ENCODE peak calls at places on chromosomes 16 and 17, in seven cellular contexts. One of them, this sample, is unnamed.

GRCh38 chr17:40782450-40782849 is at the start of gene KRT27:
- DNase-seq in stimulated activated CD4-positive, alpha-beta T cell treated with anti-CD3 and anti-CD28 coated beads, Interleukin-2, amount 100 ng/mL, for 24 hours: no peak
- DNase-seq in astrocyte of the cerebellum: no peak
- DNase-seq in activated CD4-positive, CD25-positive, alpha-beta regulatory T cell: no peak
- DNase-seq in activated naive CD4-positive, alpha-beta T cell: no peak
- DNase-seq in activated naive CD8-positive, alpha-beta T cell treated with anti-CD3 and anti-CD28 coated beads for 36 hours: no peak
- DNase-seq in T follicular helper cell: no peak
- DNase-seq in this sample: no peak

GRCh38 chr16:22684282-22685161 is 129.4 kb upstream of the HS3ST2 start:
- DNase-seq in activated naive CD8-positive, alpha-beta T cell treated with anti-CD3 and anti-CD28 coated beads for 36 hours: no peak
- DNase-seq in T follicular helper cell: no peak
- DNase-seq in activated CD4-positive, CD25-positive, alpha-beta regulatory T cell: no peak
- DNase-seq in astrocyte of the cerebellum: no peak
- DNase-seq in activated naive CD4-positive, alpha-beta T cell: no peak
- DNase-seq in stimulated activated CD4-positive, alpha-beta T cell treated with anti-CD3 and anti-CD28 coated beads, Interleukin-2, amount 100 ng/mL, for 24 hours: no peak
- DNase-seq in this sample: peak; percentile 39

GRCh38 chr17:81396278-81396721 is 1.0 kb downstream of the BAHCC1 start:
- DNase-seq in stimulated activated CD4-positive, alpha-beta T cell treated with anti-CD3 and anti-CD28 coated beads, Interleukin-2, amount 100 ng/mL, for 24 hours: no peak
- DNase-seq in activated naive CD8-positive, alpha-beta T cell treated with anti-CD3 and anti-CD28 coated beads for 36 hours: no peak
- DNase-seq in astrocyte of the cerebellum: no peak
- DNase-seq in T follicular helper cell: no peak
- DNase-seq in activated naive CD4-positive, alpha-beta T cell: no peak
- DNase-seq in activated CD4-positive, CD25-positive, alpha-beta regulatory T cell: no peak
- DNase-seq in this sample: no peak

GRCh38 chr16:30902070-30902972 is 5.9 kb downstream of the CTF1 start:
- DNase-seq in activated CD4-positive, CD25-positive, alpha-beta regulatory T cell: peak; percentile 14
- DNase-seq in activated naive CD4-positive, alpha-beta T cell: no peak
- DNase-seq in activated naive CD8-positive, alpha-beta T cell treated with anti-CD3 and anti-CD28 coated beads for 36 hours: peak; percentile 76
- DNase-seq in stimulated activated CD4-positive, alpha-beta T cell treated with anti-CD3 and anti-CD28 coated beads, Interleukin-2, amount 100 ng/mL, for 24 hours: peak; percentile 60
- DNase-seq in astrocyte of the cerebellum: no peak
- DNase-seq in T follicular helper cell: no peak
- DNase-seq in this sample: no peak

GRCh38 chr17:1298616-1299015 is 19.2 kb downstream of the TRARG1 start:
- DNase-seq in activated CD4-positive, CD25-positive, alpha-beta regulatory T cell: no peak
- DNase-seq in stimulated activated CD4-positive, alpha-beta T cell treated with anti-CD3 and anti-CD28 coated beads, Interleukin-2, amount 100 ng/mL, for 24 hours: peak; percentile 56
- DNase-seq in activated naive CD4-positive, alpha-beta T cell: no peak
- DNase-seq in T follicular helper cell: peak; percentile 40
- DNase-seq in astrocyte of the cerebellum: no peak
- DNase-seq in activated naive CD8-positive, alpha-beta T cell treated with anti-CD3 and anti-CD28 coated beads for 36 hours: peak; percentile 48
- DNase-seq in this sample: no peak

GRCh38 chr17:75478508-75478907 is 22.1 kb downstream of the TMEM94 start:
- DNase-seq in activated naive CD4-positive, alpha-beta T cell: no peak
- DNase-seq in activated CD4-positive, CD25-positive, alpha-beta regulatory T cell: no peak
- DNase-seq in stimulated activated CD4-positive, alpha-beta T cell treated with anti-CD3 and anti-CD28 coated beads, Interleukin-2, amount 100 ng/mL, for 24 hours: no peak
- DNase-seq in activated naive CD8-positive, alpha-beta T cell treated with anti-CD3 and anti-CD28 coated beads for 36 hours: no peak
- DNase-seq in astrocyte of the cerebellum: no peak
- DNase-seq in T follicular helper cell: no peak
- DNase-seq in this sample: no peak

GRCh38 chr16:64132686-64133085 is 989.2 kb downstream of the CDH11 start:
- DNase-seq in activated naive CD4-positive, alpha-beta T cell: no peak
- DNase-seq in T follicular helper cell: no peak
- DNase-seq in activated naive CD8-positive, alpha-beta T cell treated with anti-CD3 and anti-CD28 coated beads for 36 hours: no peak
- DNase-seq in activated CD4-positive, CD25-positive, alpha-beta regulatory T cell: no peak
- DNase-seq in astrocyte of the cerebellum: no peak
- DNase-seq in stimulated activated CD4-positive, alpha-beta T cell treated with anti-CD3 and anti-CD28 coated beads, Interleukin-2, amount 100 ng/mL, for 24 hours: no peak
- DNase-seq in this sample: no peak

GRCh38 chr17:14310101-14310500 is 9.2 kb downstream of the HS3ST3B1 start:
- DNase-seq in activated naive CD8-positive, alpha-beta T cell treated with anti-CD3 and anti-CD28 coated beads for 36 hours: no peak
- DNase-seq in activated CD4-positive, CD25-positive, alpha-beta regulatory T cell: no peak
- DNase-seq in activated naive CD4-positive, alpha-beta T cell: no peak
- DNase-seq in T follicular helper cell: no peak
- DNase-seq in astrocyte of the cerebellum: no peak
- DNase-seq in stimulated activated CD4-positive, alpha-beta T cell treated with anti-CD3 and anti-CD28 coated beads, Interleukin-2, amount 100 ng/mL, for 24 hours: no peak
- DNase-seq in this sample: no peak

GRCh38 chr16:73122604-73123386 is 74.9 kb upstream of the ZFHX3 start:
- DNase-seq in activated naive CD8-positive, alpha-beta T cell treated with anti-CD3 and anti-CD28 coated beads for 36 hours: no peak
- DNase-seq in T follicular helper cell: no peak
- DNase-seq in activated CD4-positive, CD25-positive, alpha-beta regulatory T cell: no peak
- DNase-seq in stimulated activated CD4-positive, alpha-beta T cell treated with anti-CD3 and anti-CD28 coated beads, Interleukin-2, amount 100 ng/mL, for 24 hours: no peak
- DNase-seq in activated naive CD4-positive, alpha-beta T cell: no peak
- DNase-seq in astrocyte of the cerebellum: no peak
- DNase-seq in this sample: no peak

GRCh38 chr16:85724126-85724879 is 26.6 kb downstream of the C16orf74 start:
- DNase-seq in stimulated activated CD4-positive, alpha-beta T cell treated with anti-CD3 and anti-CD28 coated beads, Interleukin-2, amount 100 ng/mL, for 24 hours: no peak
- DNase-seq in astrocyte of the cerebellum: no peak
- DNase-seq in activated CD4-positive, CD25-positive, alpha-beta regulatory T cell: no peak
- DNase-seq in T follicular helper cell: no peak
- DNase-seq in activated naive CD4-positive, alpha-beta T cell: no peak
- DNase-seq in activated naive CD8-positive, alpha-beta T cell treated with anti-CD3 and anti-CD28 coated beads for 36 hours: no peak
- DNase-seq in this sample: no peak

GRCh38 chr16:3861808-3862451 is 18.6 kb downstream of the CREBBP start:
- DNase-seq in stimulated activated CD4-positive, alpha-beta T cell treated with anti-CD3 and anti-CD28 coated beads, Interleukin-2, amount 100 ng/mL, for 24 hours: no peak
- DNase-seq in astrocyte of the cerebellum: no peak
- DNase-seq in activated CD4-positive, CD25-positive, alpha-beta regulatory T cell: no peak
- DNase-seq in T follicular helper cell: no peak
- DNase-seq in activated naive CD4-positive, alpha-beta T cell: no peak
- DNase-seq in activated naive CD8-positive, alpha-beta T cell treated with anti-CD3 and anti-CD28 coated beads for 36 hours: no peak
- DNase-seq in this sample: no peak

GRCh38 chr16:17389392-17389791 is 81.4 kb downstream of the XYLT1 start:
- DNase-seq in activated naive CD4-positive, alpha-beta T cell: no peak
- DNase-seq in stimulated activated CD4-positive, alpha-beta T cell treated with anti-CD3 and anti-CD28 coated beads, Interleukin-2, amount 100 ng/mL, for 24 hours: no peak
- DNase-seq in T follicular helper cell: no peak
- DNase-seq in activated naive CD8-positive, alpha-beta T cell treated with anti-CD3 and anti-CD28 coated beads for 36 hours: no peak
- DNase-seq in astrocyte of the cerebellum: no peak
- DNase-seq in activated CD4-positive, CD25-positive, alpha-beta regulatory T cell: no peak
- DNase-seq in this sample: no peak

GRCh38 chr16:78542419-78542818 is 443.0 kb downstream of the WWOX start:
- DNase-seq in activated naive CD4-positive, alpha-beta T cell: no peak
- DNase-seq in activated naive CD8-positive, alpha-beta T cell treated with anti-CD3 and anti-CD28 coated beads for 36 hours: no peak
- DNase-seq in stimulated activated CD4-positive, alpha-beta T cell treated with anti-CD3 and anti-CD28 coated beads, Interleukin-2, amount 100 ng/mL, for 24 hours: no peak
- DNase-seq in activated CD4-positive, CD25-positive, alpha-beta regulatory T cell: no peak
- DNase-seq in astrocyte of the cerebellum: no peak
- DNase-seq in T follicular helper cell: no peak
- DNase-seq in this sample: no peak

GRCh38 chr16:88323546-88324330 is 59.0 kb upstream of the ZNF469 start:
- DNase-seq in activated naive CD4-positive, alpha-beta T cell: no peak
- DNase-seq in stimulated activated CD4-positive, alpha-beta T cell treated with anti-CD3 and anti-CD28 coated beads, Interleukin-2, amount 100 ng/mL, for 24 hours: no peak
- DNase-seq in activated naive CD8-positive, alpha-beta T cell treated with anti-CD3 and anti-CD28 coated beads for 36 hours: no peak
- DNase-seq in T follicular helper cell: no peak
- DNase-seq in astrocyte of the cerebellum: no peak
- DNase-seq in activated CD4-positive, CD25-positive, alpha-beta regulatory T cell: no peak
- DNase-seq in this sample: no peak

GRCh38 chr16:66961065-66961744 is at the start of gene CES3:
- DNase-seq in activated CD4-positive, CD25-positive, alpha-beta regulatory T cell: no peak
- DNase-seq in activated naive CD4-positive, alpha-beta T cell: no peak
- DNase-seq in activated naive CD8-positive, alpha-beta T cell treated with anti-CD3 and anti-CD28 coated beads for 36 hours: peak; percentile 68
- DNase-seq in stimulated activated CD4-positive, alpha-beta T cell treated with anti-CD3 and anti-CD28 coated beads, Interleukin-2, amount 100 ng/mL, for 24 hours: peak; percentile 71
- DNase-seq in T follicular helper cell: peak; percentile 34
- DNase-seq in astrocyte of the cerebellum: peak; percentile 32
- DNase-seq in this sample: peak; percentile 77

GRCh38 chr16:57270221-57271062 is 14.0 kb downstream of the PLLP start:
- DNase-seq in activated naive CD4-positive, alpha-beta T cell: no peak
- DNase-seq in activated naive CD8-positive, alpha-beta T cell treated with anti-CD3 and anti-CD28 coated beads for 36 hours: no peak
- DNase-seq in activated CD4-positive, CD25-positive, alpha-beta regulatory T cell: no peak
- DNase-seq in T follicular helper cell: no peak
- DNase-seq in stimulated activated CD4-positive, alpha-beta T cell treated with anti-CD3 and anti-CD28 coated beads, Interleukin-2, amount 100 ng/mL, for 24 hours: no peak
- DNase-seq in astrocyte of the cerebellum: no peak
- DNase-seq in this sample: no peak

GRCh38 chr17:82228278-82228841 is 482 bp upstream of the SLC16A3 start:
- DNase-seq in activated naive CD4-positive, alpha-beta T cell: no peak
- DNase-seq in activated CD4-positive, CD25-positive, alpha-beta regulatory T cell: peak; percentile 28
- DNase-seq in activated naive CD8-positive, alpha-beta T cell treated with anti-CD3 and anti-CD28 coated beads for 36 hours: peak; percentile 63
- DNase-seq in T follicular helper cell: no peak
- DNase-seq in astrocyte of the cerebellum: no peak
- DNase-seq in stimulated activated CD4-positive, alpha-beta T cell treated with anti-CD3 and anti-CD28 coated beads, Interleukin-2, amount 100 ng/mL, for 24 hours: peak; percentile 56
- DNase-seq in this sample: no peak

GRCh38 chr16:86541560-86541959 is 13.5 kb downstream of the MTHFSD start:
- DNase-seq in stimulated activated CD4-positive, alpha-beta T cell treated with anti-CD3 and anti-CD28 coated beads, Interleukin-2, amount 100 ng/mL, for 24 hours: no peak
- DNase-seq in activated naive CD8-positive, alpha-beta T cell treated with anti-CD3 and anti-CD28 coated beads for 36 hours: no peak
- DNase-seq in activated CD4-positive, CD25-positive, alpha-beta regulatory T cell: no peak
- DNase-seq in activated naive CD4-positive, alpha-beta T cell: no peak
- DNase-seq in T follicular helper cell: no peak
- DNase-seq in astrocyte of the cerebellum: no peak
- DNase-seq in this sample: no peak